ENCODE peak calls at places on chromosomes 5 and 9, in four cellular contexts. M is H1, P is uterus, A is GM12878. S is an unnamed sample.

GRCh38 chr5:42715791-42716190 is 40.8 kb upstream of the CCDC152 start:
- DNase-seq in A (no peak), P (no peak), M (no peak), S (no peak)

GRCh38 chr9:35564658-35565061 is 40.4 kb upstream of the TESK1 start:
- DNase-seq in M (no peak), A (no peak), P (no peak), S (no peak)

GRCh38 chr5:97906135-97906534 is 723.1 kb upstream of the RIOK2 start:
- DNase-seq in P (no peak), M (no peak), A (no peak), S (no peak)

GRCh38 chr5:18003312-18003711 is 369.1 kb downstream of the TAF11L14 start:
- DNase-seq in A (no peak), P (no peak), M (no peak), S (no peak)

GRCh38 chr9:78118742-78119473 is 87.3 kb upstream of the GNAQ start:
- DNase-seq in P (no peak), A (peak), M (no peak), S (no peak)

GRCh38 chr5:158843305-158843704 is 256.4 kb downstream of the EBF1 start:
- DNase-seq in P (no peak), A (no peak), M (no peak), S (no peak)

GRCh38 chr9:4640027-4640426 is 22.1 kb upstream of the PLPP6 start:
- DNase-seq in M (no peak), P (no peak), A (no peak), S (no peak)

GRCh38 chr9:91197232-91198181 is 164.2 kb downstream of the AUH start:
- DNase-seq in M (no peak), P (peak), A (no peak), S (no peak)

GRCh38 chr5:5364932-5365331 is 57.5 kb upstream of the ICE1 start:
- DNase-seq in A (no peak), M (no peak), P (no peak), S (no peak)

GRCh38 chr5:56480305-56481146 is 247.4 kb upstream of the ANKRD55 start:
- DNase-seq in M (no peak), A (peak), P (peak), S (no peak)

GRCh38 chr5:92568522-92568921 is 1012.5 kb downstream of the NR2F1-AS1 start:
- DNase-seq in P (no peak), A (no peak), M (no peak), S (no peak)

GRCh38 chr9:81182421-81182820 is 506.9 kb downstream of the TLE1 start:
- DNase-seq in M (no peak), P (no peak), A (no peak), S (no peak)

GRCh38 chr9:115353681-115354080 is 235.7 kb upstream of the TNC start:
- DNase-seq in P (no peak), M (no peak), A (no peak), S (no peak)

GRCh38 chr9:136669791-136670464 is 7.2 kb downstream of the EGFL7 start:
- DNase-seq in M (no peak), P (no peak), A (no peak), S (no peak)

GRCh38 chr9:136670571-136671253 is 8.0 kb downstream of the EGFL7 start:
- DNase-seq in M (no peak), A (no peak), P (no peak), S (no peak)

GRCh38 chr9:136672431-136673087 is 9.8 kb downstream of the EGFL7 start:
- DNase-seq in M (no peak), P (no peak), A (no peak), S (no peak)

GRCh38 chr9:136671646-136672430 is 9.1 kb downstream of the EGFL7 start:
- DNase-seq in P (no peak), A (no peak), M (no peak), S (no peak)

DNA sequence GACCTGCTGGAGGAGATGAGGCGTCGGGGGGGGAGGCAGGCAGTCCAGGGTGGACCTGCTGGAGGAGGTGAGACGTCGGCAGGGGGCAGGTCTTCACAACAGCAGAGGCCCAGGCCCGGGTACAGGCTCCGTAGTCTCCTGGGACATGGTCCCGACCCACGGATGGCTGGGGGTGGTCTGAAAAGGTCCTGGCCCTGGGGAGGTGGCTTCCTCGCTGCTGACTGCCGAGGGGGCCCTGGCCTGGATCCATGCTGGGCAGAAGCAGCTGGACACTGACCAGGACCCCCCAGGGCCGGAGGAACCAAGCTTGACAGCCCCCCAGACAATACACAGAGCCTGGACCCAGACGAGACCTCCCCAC is 8.5 kb downstream of the EGFL7 start:
- DNase-seq in A (no peak), P (no peak), M (no peak), S (no peak)
- TF ChIP-seq POLR2A in A (no peak), P (no peak), M (no peak), S (no peak)

GRCh38 chr5:148085934-148086333 is 22.2 kb downstream of the SPINK5 start:
- DNase-seq in P (no peak), M (no peak), A (no peak), S (no peak)

GRCh38 chr5:148094336-148094735 is 30.6 kb downstream of the SPINK5 start:
- DNase-seq in M (no peak), P (no peak), A (no peak), S (no peak)

GRCh38 chr5:148090200-148090599 is 26.4 kb downstream of the SPINK5 start:
- DNase-seq in P (no peak), M (no peak), A (no peak), S (no peak)

GRCh38 chr5:148091991-148092964 is 28.5 kb downstream of the SPINK5 start:
- DNase-seq in A (no peak), M (no peak), P (no peak), S (no peak)

DNA sequence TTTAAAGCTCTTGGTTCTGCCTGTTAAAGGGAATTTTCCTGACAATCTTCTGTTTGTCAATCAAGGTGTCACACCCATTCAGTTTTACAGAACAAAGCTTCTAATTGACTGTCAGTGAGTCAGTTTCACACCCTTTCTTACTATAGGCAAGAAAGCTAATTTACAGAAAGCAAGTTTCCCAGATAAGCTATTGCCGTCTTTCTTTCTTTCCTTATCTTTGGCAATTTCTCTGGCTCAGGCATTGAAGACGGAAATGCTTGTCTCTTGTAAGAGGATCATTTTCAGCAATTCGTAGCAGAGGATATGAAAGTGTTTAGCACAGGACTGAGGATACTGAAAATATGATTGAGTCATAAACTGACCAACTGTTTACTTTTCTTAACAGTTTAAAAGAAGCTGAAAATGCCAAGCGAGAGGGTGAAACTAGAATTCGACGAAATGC is 27.0 kb downstream of the SPINK5 start:
- DNase-seq in A (no peak), M (no peak), P (no peak), S (no peak)
- H3K27ac ChIP-seq in A (no peak), M (no peak), P (no peak), S (peak)

DNA sequence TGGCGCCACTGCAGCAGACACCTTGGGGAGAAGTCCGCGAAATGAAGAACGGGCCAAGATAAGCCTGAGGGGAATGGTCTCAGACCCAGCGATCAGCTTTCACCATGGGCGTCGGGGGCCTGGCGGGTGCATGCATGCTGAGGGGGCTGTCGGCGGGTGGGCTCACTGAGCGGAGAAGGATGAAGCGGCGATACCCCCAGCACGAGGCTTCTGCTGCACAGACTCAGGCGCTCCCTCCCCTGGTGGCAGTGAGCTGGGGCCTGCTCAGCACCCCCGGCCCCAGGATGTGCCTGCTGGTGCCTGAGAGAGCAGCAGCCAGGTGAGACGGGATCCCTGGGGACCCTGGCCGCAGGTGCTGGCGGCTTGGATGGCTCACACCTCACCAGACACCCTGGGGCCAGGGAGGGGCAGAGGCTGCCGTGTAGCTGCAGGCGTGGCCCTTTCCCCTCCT is 31.2 kb downstream of the CEP72 start:
- DNase-seq in A (no peak), P (no peak), M (no peak), S (no peak)
- H3K4me3 ChIP-seq in A (peak), P (no peak), M (no peak), S (no peak)

DNA sequence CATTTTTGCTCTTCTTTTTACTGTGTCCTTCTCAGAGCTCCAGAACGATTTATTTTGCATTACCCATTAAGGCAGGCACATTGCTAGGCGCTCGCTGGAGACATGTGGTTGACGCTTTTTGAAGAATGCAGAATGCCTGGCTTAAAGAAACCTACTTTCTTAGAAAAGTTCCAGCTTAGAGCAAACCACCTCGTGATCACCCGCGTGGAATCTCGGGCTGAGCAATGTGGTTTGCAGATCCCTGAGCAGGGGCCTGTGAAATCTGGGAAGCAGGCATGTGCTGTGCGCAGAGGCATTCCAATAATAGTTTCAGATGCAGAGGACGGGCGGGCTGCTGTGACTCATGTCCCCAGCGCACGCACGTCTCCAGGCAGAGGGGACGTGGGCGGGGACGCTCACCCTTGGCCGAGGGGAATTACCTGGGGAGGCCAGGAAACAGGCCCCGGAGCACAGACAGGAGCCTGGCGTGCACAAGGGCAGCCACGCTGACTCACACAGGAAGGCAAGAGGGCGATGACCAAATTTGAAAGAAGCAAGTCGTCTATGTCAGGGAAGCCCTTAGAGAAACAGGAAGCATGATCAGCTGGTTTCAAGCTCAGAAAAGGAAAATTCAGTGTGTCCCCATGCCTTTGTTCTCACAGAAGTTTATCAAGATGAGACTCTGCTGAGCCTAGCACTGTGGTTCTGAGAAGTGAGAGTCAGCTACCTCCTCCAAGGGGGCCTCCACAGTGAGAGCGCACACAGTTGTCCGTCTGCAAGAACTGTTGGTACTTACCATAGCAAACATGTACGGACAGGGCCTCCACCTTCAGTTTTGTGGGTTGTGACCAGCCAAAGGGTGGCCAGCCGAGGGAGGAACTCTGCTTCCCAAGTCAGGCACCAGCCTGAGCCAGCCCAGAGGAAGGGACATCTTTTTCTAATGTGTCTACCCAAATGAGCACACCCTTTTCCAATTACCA is 218.6 kb downstream of the PIK3R1 start:
- DNase-seq in M (peak), A (peak), P (peak), S (peak)
- TF ChIP-seq POLR2A in M (no peak), A (peak), P (no peak), S (no peak)

GRCh38 chr5:171271798-171272197 is 37.2 kb upstream of the TLX3 start:
- DNase-seq in P (no peak), A (no peak), M (no peak), S (no peak)

GRCh38 chr5:171275822-171276544 is 33.1 kb upstream of the TLX3 start:
- DNase-seq in P (no peak), A (no peak), M (no peak), S (no peak)

GRCh38 chr5:171269717-171270116 is 39.3 kb upstream of the TLX3 start:
- DNase-seq in P (no peak), M (no peak), A (no peak), S (no peak)

GRCh38 chr5:171270136-171270535 is 38.9 kb upstream of the TLX3 start:
- DNase-seq in M (no peak), P (no peak), A (no peak), S (no peak)

DNA sequence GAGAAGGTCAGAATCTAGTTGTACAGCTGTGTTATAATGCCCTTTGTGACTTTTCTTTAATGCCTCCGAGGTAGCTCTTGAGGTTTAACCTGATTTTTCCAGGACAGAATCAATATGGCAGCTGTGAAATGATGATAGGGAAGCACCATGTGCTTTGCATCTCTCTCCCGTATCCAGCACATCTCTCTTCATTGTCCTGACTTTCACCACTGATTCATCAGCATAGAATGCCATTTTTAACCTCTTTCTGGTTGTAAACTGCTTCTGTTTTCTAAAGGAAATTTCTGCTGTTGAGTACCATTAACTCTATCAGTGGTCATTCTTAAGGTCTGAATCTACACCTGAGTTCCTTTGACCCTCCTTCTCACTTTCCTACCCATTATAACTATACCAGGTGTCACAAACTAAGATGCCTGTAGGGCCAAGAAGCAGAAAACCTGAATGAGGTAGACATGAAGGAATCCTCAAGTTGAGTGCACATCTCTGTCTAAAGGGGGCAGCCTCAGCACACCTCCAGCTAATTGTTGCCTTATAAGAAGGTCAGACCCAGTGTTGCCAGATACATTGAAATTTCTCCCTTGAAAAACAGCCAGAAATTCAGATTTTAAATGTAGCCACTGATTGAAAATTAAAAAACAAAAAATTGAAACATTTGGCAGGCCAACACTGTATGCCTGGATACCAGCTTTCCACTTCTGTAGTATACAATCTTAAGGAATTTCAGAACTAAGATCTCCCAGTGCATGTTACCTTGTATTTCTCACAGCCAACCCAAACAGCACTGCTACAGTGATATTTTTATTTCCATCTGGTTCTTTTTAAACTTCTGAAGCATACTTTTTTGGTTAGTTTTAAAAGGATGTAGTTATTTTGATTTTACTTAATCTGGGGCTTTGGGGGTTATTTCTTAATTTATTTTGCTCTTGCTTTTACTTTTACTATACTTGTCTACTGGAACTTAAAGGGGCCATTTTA is 35.8 kb upstream of the TLX3 start:
- DNase-seq in A (no peak), M (peak), P (no peak), S (no peak)
- H3K27ac ChIP-seq in A (no peak), M (no peak), P (no peak), S (no peak)

GRCh38 chr5:27473300-27474053 is 435.1 kb upstream of the CDH9 start:
- DNase-seq in A (no peak), P (no peak), M (no peak), S (no peak)
- H3K4me3 ChIP-seq in A (peak), P (no peak), M (peak), S (no peak)

GRCh38 chr5:154937718-154938466 is at the start of gene GEMIN5:
- DNase-seq in P (peak), M (peak), A (peak), S (peak)
- TF ChIP-seq POLR2A in P (peak), M (no peak), A (peak), S (peak)

GRCh38 chr5:58258984-58259684 is 200.8 kb downstream of the PLK2 start:
- DNase-seq in P (no peak), A (no peak), M (no peak), S (no peak)
- H3K27ac ChIP-seq in P (no peak), A (no peak), M (no peak), S (peak)

DNA sequence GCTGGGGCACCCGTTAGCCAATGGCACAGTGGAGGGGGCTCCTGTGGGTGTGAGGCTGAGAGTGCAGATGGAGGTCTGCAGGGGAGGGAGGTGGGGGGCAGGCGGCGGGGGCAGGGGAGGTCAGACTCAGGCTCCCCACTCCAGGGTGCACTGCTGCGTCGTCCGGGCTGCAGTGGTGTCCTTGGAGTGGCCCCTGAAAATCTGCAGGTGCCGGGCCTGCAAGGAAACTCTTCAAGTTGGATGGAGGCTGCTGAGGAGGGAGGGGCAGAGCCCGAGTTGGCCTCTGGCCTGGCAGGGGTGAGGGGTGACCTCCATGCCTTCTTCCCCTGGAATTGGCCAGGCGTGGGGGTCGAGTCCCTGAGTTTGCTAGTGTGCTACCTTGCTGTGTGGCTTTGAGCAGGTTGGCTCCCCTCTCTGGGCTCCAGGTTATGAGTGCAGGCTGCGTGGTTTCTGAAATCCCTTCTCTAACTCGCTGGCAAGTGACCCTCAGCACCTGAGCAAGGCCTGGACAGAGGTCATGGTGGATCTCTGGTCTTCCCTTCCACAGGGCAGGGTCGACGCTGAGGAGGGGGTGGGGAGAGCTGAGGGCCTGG is 877 bp downstream of the ADAMTSL2 start:
- DNase-seq in A (no peak), P (no peak), M (no peak), S (no peak)
- H3K4me3 ChIP-seq in A (no peak), P (no peak), M (no peak), S (peak)

GRCh38 chr9:129411501-129412175 is 209.3 kb downstream of the C9orf50 start:
- DNase-seq in M (no peak), A (no peak), P (no peak), S (no peak)

GRCh38 chr9:129405831-129406220 is 215.1 kb downstream of the C9orf50 start:
- DNase-seq in M (no peak), A (no peak), P (no peak), S (no peak)

GRCh38 chr9:129407905-129408452 is 212.9 kb downstream of the C9orf50 start:
- DNase-seq in M (no peak), A (no peak), P (no peak), S (no peak)

GRCh38 chr9:129406278-129407225 is 214.3 kb downstream of the C9orf50 start:
- DNase-seq in P (peak), A (no peak), M (no peak), S (no peak)

DNA sequence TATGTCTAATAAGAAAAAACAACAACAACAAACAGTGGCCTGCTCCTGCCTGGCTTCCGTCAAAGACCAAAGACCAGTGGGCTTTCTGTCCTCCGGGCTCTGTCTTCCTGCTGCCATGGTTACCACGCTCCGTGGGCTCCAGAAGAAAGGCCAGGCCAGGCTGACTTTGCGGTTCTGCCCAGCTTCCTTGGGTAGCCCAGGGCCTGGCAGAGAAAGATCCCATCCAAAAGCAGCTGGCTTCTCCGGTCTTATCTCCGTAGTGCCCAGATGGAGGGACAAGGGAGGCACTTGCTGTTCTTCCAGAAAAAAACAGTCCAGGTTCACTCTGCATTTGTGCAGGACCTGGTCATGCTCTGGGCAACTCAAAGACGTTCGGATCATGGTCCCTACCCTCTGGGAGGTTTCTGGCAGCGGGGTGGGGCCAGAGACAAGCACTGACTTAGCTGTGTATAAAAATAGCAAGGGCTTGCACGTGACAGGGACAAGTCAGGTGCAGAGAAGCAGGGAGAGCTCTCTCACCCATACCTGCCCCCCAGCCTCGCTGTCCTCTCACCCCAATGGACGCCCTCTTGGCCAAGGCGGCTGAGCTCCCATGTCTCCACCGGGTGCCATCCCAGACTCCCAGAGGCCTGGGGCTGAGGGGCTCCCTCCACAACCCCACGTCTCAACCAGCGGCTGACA is 212.2 kb downstream of the C9orf50 start:
- DNase-seq in M (no peak), A (no peak), P (no peak), S (no peak)
- TF ChIP-seq POLR2A in M (no peak), A (no peak), P (no peak), S (no peak)